ENCODE peak calls at places on chromosomes 16 and 17, in eight cellular contexts. J, O, Y, P, L, U, H and V are unnamed samples.

GRCh38 chr17:30829022-30829421 is 2.7 kb upstream of the ATAD5 start:
- DNase-seq in U (no peak), P (no peak), O (no peak), Y (no peak), H (no peak), L (no peak), J (no peak), V (no peak)

GRCh38 chr16:2194852-2195315 is 1.5 kb downstream of the CASKIN1 start:
- DNase-seq in H (peak; percentile 48), Y (no peak), L (peak; percentile 55), U (no peak), J (no peak), O (no peak), P (peak; percentile 53), V (peak; percentile 60)

GRCh38 chr17:42285346-42286050 is 2.8 kb upstream of the STAT5A start:
- DNase-seq in U (no peak), Y (no peak), L (no peak), P (no peak), H (no peak), O (no peak), J (no peak), V (no peak)

GRCh38 chr17:6231886-6232767 is 161.9 kb downstream of the WSCD1 start:
- DNase-seq in O (no peak), P (no peak), U (no peak), H (peak; percentile 29), L (no peak), Y (no peak), J (no peak), V (peak; percentile 11)

GRCh38 chr17:63476857-63477470 is at the start of gene ACE:
- DNase-seq in J (peak; percentile 66), O (no peak), L (no peak), H (peak; percentile 36), P (peak; percentile 61), Y (no peak), U (no peak), V (peak; percentile 75)

GRCh38 chr16:56488035-56488434 is 31.8 kb downstream of the BBS2 start:
- DNase-seq in O (no peak), J (no peak), U (no peak), Y (no peak), P (no peak), L (no peak), H (peak; percentile 25), V (no peak)

GRCh38 chr17:73067075-73067474 is 25.4 kb downstream of the SLC39A11 start:
- DNase-seq in J (no peak), P (no peak), L (no peak), O (no peak), Y (no peak), U (no peak), H (no peak), V (no peak)

GRCh38 chr17:28906276-28907051 is 3.6 kb upstream of the DHRS13 start:
- DNase-seq in L (no peak), Y (no peak), J (no peak), O (no peak), U (no peak), P (no peak), H (no peak), V (no peak)

GRCh38 chr16:86387461-86388440 is 122.6 kb upstream of the FOXF1 start:
- DNase-seq in L (no peak), Y (no peak), P (no peak), O (no peak), U (no peak), J (no peak), H (peak; percentile 73), V (peak; percentile 59)

GRCh38 chr17:82281502-82282238 is 8.2 kb upstream of the CSNK1D start:
- DNase-seq in Y (no peak), L (peak; percentile 78), O (no peak), U (peak; percentile 83), H (no peak), J (no peak), P (no peak), V (peak; percentile 51)

GRCh38 chr16:78503501-78504110 is 404.2 kb downstream of the WWOX start:
- DNase-seq in H (peak; percentile 33), O (peak; percentile 51), Y (no peak), U (no peak), J (no peak), L (peak; percentile 62), P (peak; percentile 16), V (peak; percentile 44)

GRCh38 chr16:10936585-10936984 is 5.7 kb downstream of the DEXI start:
- DNase-seq in L (no peak), J (no peak), H (no peak), U (no peak), P (no peak), O (no peak), Y (no peak), V (no peak)

GRCh38 chr16:10932959-10933710 is 9.1 kb downstream of the DEXI start:
- DNase-seq in L (no peak), J (no peak), H (no peak), U (no peak), P (no peak), Y (no peak), O (no peak), V (no peak)

GRCh38 chr16:10933865-10934264 is 8.4 kb downstream of the DEXI start:
- DNase-seq in U (no peak), O (no peak), H (no peak), J (no peak), L (no peak), Y (no peak), P (no peak), V (no peak)

GRCh38 chr16:10935491-10935890 is 6.8 kb downstream of the DEXI start:
- DNase-seq in O (no peak), Y (no peak), H (no peak), P (no peak), U (no peak), J (no peak), L (no peak), V (no peak)

DNA sequence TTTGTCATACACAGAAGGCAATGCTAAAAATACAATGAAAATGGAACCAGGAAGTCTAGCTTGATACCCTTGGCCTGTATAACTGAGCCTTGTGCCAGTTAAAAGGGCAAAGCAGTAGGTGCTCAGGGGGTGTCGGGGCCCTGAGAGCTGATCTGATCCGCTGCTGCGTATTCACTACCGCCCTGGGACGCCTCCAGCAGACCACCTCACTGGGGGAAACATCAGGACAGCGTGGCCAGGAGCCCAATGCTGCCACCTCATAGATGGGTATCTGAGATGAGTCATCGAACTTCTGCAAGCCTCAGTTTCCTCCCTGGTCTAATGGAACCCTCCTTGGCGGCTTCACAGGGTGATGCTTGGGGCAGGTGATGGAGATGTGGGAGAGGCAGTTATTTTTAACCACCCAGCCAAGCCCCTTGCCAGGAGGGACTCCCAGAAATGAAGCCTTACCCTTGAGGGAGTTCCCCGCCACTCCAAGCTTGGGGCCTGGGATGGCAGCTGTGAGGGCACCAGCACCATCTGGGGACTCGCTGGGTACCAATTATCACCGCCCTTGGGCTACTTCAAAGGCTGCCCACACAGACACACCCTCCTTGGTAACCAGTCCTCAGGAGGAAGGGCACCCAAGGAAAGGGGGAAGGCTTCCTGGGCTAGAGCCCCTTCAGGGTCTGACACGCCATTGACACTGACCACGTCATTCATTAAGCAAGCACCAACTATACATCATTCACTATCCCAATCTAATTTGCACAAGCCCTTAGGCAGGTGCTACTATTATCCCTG is 7.8 kb downstream of the DEXI start:
- DNase-seq in H (no peak), L (no peak), Y (no peak), P (no peak), O (no peak), J (no peak), U (no peak), V (no peak)
- H3K4me1 ChIP-seq in H (peaks cover 5% of the 10 kb centered on the region), L (peaks cover 36% of the 10 kb centered on the region), Y (peaks cover 57% of the 10 kb centered on the region), P (peaks cover 17% of the 10 kb centered on the region), O (peaks cover 13% of the 10 kb centered on the region), J (peaks cover 40% of the 10 kb centered on the region), U (peaks cover 74% of the 10 kb centered on the region), V (no peaks in the 10 kb centered on the region)

GRCh38 chr17:58284613-58285421 is 4.1 kb upstream of the MPO start:
- DNase-seq in U (no peak), P (no peak), O (no peak), L (no peak), J (no peak), Y (no peak), H (peak; percentile 29), V (no peak)
- H3K4me3 ChIP-seq in U (no peak overlapping the region), P (no peak overlapping the region), O (no peak overlapping the region), L (no peak overlapping the region), J (no peak overlapping the region), Y (no peak overlapping the region), H (no peak overlapping the region), V (no peak overlapping the region)

GRCh38 chr16:7919782-7920181 is 587.1 kb downstream of the RBFOX1 start:
- DNase-seq in U (no peak), P (no peak), Y (no peak), O (no peak), H (no peak), J (no peak), L (no peak), V (no peak)
- H3K4me1 ChIP-seq in U (no peaks in the 10 kb centered on the region), P (no peaks in the 10 kb centered on the region), Y (no peaks in the 10 kb centered on the region), O (no peaks in the 10 kb centered on the region), H (no peaks in the 10 kb centered on the region), J (no peaks in the 10 kb centered on the region), L (no peaks in the 10 kb centered on the region), V (no peaks in the 10 kb centered on the region)

DNA sequence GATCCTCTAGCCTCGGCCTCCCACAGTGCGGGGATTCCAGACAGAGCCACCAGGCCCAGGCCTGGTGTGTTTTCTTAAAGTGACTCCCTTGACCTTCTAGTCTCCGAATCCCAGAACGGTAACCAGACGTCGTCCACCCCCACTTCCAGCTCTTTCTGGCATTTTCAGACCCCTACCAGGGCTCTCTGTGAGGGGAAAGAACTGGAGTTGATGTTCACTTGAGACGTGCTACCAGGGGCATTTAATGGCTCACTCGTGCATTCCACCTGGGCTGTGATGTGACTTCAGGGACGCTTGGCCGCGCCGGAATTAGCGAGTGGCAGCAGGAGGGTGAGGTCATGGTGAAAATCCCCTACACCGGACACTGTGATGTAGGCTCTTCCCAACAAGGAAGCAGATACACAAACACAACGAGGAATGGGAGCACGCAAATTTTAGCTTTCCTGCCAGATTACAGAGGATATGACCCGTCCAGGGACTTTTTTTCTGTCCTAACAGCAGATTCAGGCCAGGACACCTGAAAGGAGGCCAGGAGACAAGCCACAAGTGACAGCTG is 1.1 kb upstream of the GNA13 start:
- DNase-seq in Y (no peak), U (no peak), J (peak; percentile 74), H (no peak), L (no peak), P (no peak), O (peak; percentile 23), V (no peak)
- H3K4me3 ChIP-seq in Y (peak overlapping the region; percentile 87), U (peak overlapping the region; percentile 84), J (no peak overlapping the region), H (peak overlapping the region; percentile 61), L (no peak overlapping the region), P (peak overlapping the region; percentile 82), O (no peak overlapping the region), V (peak overlapping the region; percentile 89)

GRCh38 chr16:30090607-30091332 is 954 bp downstream of the TBX6 start:
- DNase-seq in L (no peak), Y (no peak), U (no peak), O (no peak), J (peak; percentile 65), H (no peak), P (no peak), V (no peak)
- H3K4me1 ChIP-seq in L (peaks cover 4% of the 10 kb centered on the region), Y (peaks cover 25% of the 10 kb centered on the region), U (peaks cover 53% of the 10 kb centered on the region), O (peaks cover 10% of the 10 kb centered on the region), J (peaks cover 2% of the 10 kb centered on the region), H (peaks cover 18% of the 10 kb centered on the region), P (peaks cover 21% of the 10 kb centered on the region), V (no peaks in the 10 kb centered on the region)